ENCODE peak calls at places on chromosomes 12 and 14, in four cellular contexts. P is K562, M is mammary epithelial cell, S is HCT116. T is an unnamed sample. For H3K9me3, the result is how much of the 10 kb centered on the place peaks cover.

GRCh38 chr12:104524026-104524425 is 67.3 kb downstream of the CHST11 start:
- DNase-seq in S (no peak), M (no peak), P (no peak), T (no peak)

GRCh38 chr14:51185754-51186153 is 54.3 kb upstream of the TMX1 start:
- DNase-seq in P (no peak), S (no peak), M (no peak), T (no peak)

GRCh38 chr14:71701990-71702389 is 230.2 kb upstream of the RGS6 start:
- DNase-seq in S (no peak), P (no peak), M (peak), T (no peak)

GRCh38 chr12:43578782-43579181 is 26.8 kb upstream of the ADAMTS20 start:
- DNase-seq in S (no peak), P (no peak), M (peak), T (no peak)

GRCh38 chr12:112219195-112219594 is 93.8 kb downstream of the TRAFD1 start:
- DNase-seq in S (no peak), P (no peak), M (no peak), T (no peak)

GRCh38 chr12:84605988-84606387 is 306.6 kb downstream of the SLC6A15 start:
- DNase-seq in P (no peak), M (no peak), S (no peak), T (no peak)

GRCh38 chr12:59283012-59283411 is 312.8 kb upstream of the SLC16A7 start:
- DNase-seq in M (no peak), S (no peak), P (no peak), T (no peak)

GRCh38 chr14:61174395-61175386 is 106.4 kb downstream of the TMEM30B start:
- DNase-seq in S (no peak), M (peak), P (no peak), T (no peak)

GRCh38 chr14:30214014-30214413 is 286.4 kb upstream of the PRKD1 start:
- DNase-seq in P (no peak), M (peak), S (no peak), T (no peak)

GRCh38 chr14:100153560-100153959 is 5.9 kb downstream of the DEGS2 start:
- DNase-seq in P (no peak), S (no peak), M (no peak), T (no peak)

GRCh38 chr12:54017845-54018607 is 9.2 kb downstream of the HOXC8 start:
- DNase-seq in P (peak), M (peak), S (peak), T (no peak)

GRCh38 chr12:121794532-121795028 is 1.1 kb upstream of the RHOF start:
- DNase-seq in S (no peak), P (peak), M (no peak), T (no peak)
- H3K4me3 ChIP-seq in S (peak), P (peak), M (no peak), T (no peak)

GRCh38 chr12:33277386-33277785 is 162.2 kb downstream of the SYT10 start:
- DNase-seq in M (no peak), P (no peak), S (no peak), T (no peak)
- H3K9me3 ChIP-seq in M (under half), P (under half), S (under half), T (under half)

DNA sequence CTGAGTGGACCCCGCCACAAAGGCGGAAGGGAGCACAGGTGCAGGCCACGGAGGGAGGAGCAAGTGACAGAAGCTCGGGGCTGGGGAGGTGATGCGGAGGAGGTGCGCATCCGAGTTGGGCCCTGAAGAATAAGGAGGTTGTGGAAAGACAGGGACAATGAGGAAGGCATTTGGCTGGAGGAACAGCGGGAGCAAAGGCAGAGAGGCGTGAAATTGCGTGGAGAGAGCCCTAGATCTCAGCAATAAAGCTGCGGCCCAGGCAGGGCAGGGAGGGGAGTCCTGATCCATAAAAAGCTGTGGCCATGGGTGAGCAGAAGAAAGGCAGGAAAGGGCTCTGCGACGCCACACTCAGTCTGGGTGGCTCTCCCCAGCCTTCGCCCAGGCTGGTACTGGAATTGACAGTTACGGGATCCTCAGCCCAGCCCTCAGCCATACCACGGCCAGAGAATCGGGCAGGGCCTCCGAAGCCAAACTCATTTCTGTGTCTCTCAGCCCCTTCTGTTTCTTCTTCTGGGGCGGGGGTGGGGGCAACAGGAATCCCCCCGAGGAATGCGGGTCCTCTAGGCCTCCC is 2.2 kb downstream of the FIGNL2 start:
- DNase-seq in P (no peak), S (no peak), M (no peak), T (no peak)
- H3K9ac ChIP-seq in P (peak), S (no peak), M (no peak), T (peak)

DNA sequence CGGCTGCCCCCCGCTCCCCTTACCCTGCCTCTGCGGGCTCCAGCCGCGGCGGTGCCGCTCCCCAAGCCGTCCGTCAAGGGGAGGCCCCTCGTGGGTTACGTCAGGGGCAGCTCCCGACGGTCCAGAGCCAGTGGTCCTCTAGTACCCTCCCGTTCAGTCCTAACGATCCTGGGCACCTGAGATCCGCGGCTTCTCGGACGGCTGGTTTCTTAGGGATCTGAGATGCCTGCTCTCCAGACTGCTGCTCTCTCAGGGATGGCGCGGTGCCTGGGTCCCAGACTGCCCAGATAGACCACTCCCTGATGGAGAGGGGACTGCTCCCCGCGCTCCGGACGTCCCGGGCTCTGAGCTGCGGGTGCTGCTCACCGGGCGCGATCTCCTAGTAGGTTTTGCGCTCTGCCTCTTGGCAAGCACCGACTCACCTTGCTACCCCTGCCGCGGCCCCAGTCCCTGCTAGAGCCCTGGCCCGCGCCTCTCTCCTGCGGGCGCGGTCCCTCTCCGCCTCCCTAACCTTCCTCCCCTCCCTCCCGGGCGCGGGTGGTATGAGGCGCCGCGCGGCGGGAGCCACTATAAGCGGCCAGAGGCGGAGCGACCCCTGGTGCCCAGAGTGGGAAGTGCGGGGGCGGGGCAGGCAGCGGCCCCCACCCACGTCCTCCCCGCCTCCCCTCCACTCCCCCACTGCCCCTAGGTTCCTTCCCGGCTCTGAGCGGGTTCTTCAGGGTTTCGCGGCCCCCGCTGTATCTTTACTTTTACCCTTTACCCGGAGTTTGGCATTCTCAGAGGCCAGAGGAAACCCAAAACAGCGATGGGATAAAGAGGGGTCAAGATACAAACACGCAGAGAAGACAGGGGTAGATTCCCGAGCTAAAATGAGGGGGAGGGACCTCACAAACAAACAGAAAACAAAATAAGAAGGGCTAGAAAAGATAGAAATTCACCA is at the start of gene C1QL4:
- DNase-seq in M (peak), S (peak), P (peak), T (no peak)
- H3K4me3 ChIP-seq in M (peak), S (peak), P (peak), T (peak)

DNA sequence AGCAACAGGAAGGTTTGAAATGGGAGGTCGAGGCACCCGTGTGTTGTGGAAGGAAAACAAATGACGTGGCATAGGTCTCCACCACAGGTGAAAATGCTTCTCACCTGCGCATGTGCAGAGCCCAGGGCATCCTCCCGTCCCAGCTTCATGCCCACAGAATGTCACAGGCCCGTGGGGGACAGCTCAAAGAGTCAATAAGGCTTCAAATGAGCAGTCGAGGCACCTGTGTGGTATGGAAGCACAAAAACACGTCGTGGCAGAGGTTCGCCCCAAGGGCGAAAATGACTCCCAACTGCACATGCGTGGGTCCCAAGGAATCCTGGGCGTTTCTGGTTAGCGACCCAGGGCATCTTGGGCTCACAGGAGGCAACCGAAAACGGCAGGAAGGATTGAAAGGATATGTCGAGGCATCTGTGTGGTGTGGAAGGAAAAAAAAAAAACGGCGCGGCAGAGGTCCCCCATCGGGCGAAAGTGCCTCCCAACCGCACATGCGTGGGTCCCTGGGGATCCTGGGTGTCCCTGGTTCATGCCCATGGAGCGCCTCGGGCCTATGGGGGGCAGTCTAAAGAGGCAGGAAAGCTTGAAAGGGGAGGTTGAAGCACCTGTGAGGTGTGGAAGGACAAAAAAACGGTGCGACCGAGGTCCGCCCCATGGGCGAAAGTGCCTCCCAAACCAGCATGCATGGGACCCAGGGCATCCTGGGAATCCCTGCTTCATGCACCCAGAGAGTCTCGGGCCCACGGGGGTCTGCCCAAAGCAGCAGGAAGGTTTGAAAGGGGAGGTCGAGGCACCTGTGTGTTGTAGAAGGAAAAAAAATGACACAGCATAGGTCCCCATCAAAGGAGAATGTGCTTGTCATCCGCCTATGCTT is 578.5 kb downstream of the ALG10 start:
- DNase-seq in S (no peak), P (peak), M (no peak), T (no peak)
- H3K9me3 ChIP-seq in S (under half), P (under half), M (under half), T (under half)

GRCh38 chr12:19373569-19373968 is 65.7 kb upstream of the AEBP2 start:
- DNase-seq in S (no peak), P (no peak), M (no peak), T (no peak)

DNA sequence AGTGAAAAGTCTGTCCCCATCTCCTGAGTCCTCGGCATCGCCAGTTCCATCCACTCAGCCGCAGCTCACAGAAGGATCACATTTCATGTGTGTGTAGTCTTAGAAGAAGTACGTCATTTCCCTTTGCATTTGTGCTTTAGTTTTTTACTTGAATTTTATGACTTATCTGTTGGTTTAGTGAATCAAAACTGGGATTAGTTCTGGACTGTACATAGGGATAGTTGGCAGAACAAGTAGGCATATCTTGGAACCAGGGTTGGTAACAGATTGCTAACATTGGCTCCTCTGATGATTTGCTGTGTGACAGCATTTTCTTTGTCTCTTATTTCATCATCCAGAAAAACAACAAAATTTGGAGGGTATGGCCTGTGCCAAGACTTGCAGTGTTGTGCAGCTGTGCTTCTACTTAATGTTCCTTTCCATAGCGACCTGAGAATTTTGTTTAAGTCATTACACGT is 69.6 kb upstream of the AEBP2 start:
- DNase-seq in S (no peak), P (no peak), M (no peak), T (no peak)
- H3K9ac ChIP-seq in S (no peak), P (no peak), M (no peak), T (no peak)

GRCh38 chr14:67387195-67387594 is 24.8 kb downstream of the PLEK2 start:
- DNase-seq in M (peak), P (no peak), S (no peak), T (no peak)
- H3K4me3 ChIP-seq in M (no peak), P (no peak), S (no peak), T (no peak)

DNA sequence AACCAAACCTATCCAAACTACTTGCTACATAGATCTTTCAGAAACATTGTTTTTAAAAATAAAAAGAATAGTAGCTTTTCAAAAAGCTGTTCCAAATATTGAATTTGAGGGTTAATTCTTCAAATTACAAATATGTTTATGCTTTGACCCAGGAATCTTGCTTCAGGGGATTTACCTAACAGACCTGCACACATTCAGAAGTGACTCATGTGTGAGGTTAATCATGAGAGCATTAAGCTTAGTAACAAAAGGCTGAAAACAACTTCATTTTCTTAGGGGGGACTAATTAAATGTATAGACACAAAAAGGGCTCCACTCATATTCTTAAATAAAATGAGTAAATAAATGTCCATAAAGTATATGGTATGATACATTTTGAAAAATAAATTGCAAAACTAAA is 672.4 kb upstream of the FLRT2 start:
- DNase-seq in P (no peak), M (peak), S (no peak), T (no peak)
- H3K9me3 ChIP-seq in P (under half), M (under half), S (under half), T (under half)

GRCh38 chr14:105061428-105062047 is 3.7 kb downstream of the GPR132 start:
- DNase-seq in P (peak), S (no peak), M (no peak), T (no peak)

GRCh38 chr14:105059917-105060565 is 5.2 kb downstream of the GPR132 start:
- DNase-seq in S (no peak), M (no peak), P (no peak), T (no peak)

GRCh38 chr14:105058521-105059034 is 6.7 kb downstream of the GPR132 start:
- DNase-seq in M (no peak), S (no peak), P (no peak), T (no peak)

GRCh38 chr14:105060751-105061427 is 4.3 kb downstream of the GPR132 start:
- DNase-seq in M (no peak), P (no peak), S (no peak), T (no peak)

GRCh38 chr14:105059035-105059916 is 6.0 kb downstream of the GPR132 start:
- DNase-seq in S (no peak), P (no peak), M (no peak), T (no peak)
- H3K9ac ChIP-seq in S (no peak), P (no peak), M (no peak), T (no peak)

T was measured in NT2/D1.